ENCODE peak calls at places on chromosomes 6 and 20, in seven cellular contexts. One of them, this sample, is unnamed. For H3K4me1, the result is how much of the 10 kb centered on the place peaks cover.

GRCh38 chr20:36466089-36466488 is 75.2 kb upstream of the MYL9 start:
- DNase-seq in left ventricle myocardium inferior: no peak
- DNase-seq in A549: no peak
- DNase-seq in heart left ventricle: no peak
- DNase-seq in IMR-90: no peak
- DNase-seq in sigmoid colon: no peak
- DNase-seq in uterus: no peak
- DNase-seq in this sample: no peak

GRCh38 chr6:28638915-28639314 is 113.2 kb downstream of the GPX5 start:
- DNase-seq in sigmoid colon: no peak
- DNase-seq in heart left ventricle: no peak
- DNase-seq in uterus: no peak
- DNase-seq in A549: no peak
- DNase-seq in left ventricle myocardium inferior: no peak
- DNase-seq in IMR-90: no peak
- DNase-seq in this sample: no peak

GRCh38 chr6:80440496-80441160 is 334.2 kb downstream of the BCKDHB start:
- DNase-seq in sigmoid colon: no peak
- DNase-seq in uterus: no peak
- DNase-seq in A549: no peak
- DNase-seq in heart left ventricle: no peak
- DNase-seq in left ventricle myocardium inferior: no peak
- DNase-seq in IMR-90: no peak
- DNase-seq in this sample: no peak

GRCh38 chr6:64733433-64733832 is 973.6 kb downstream of the EYS start:
- DNase-seq in sigmoid colon: no peak
- DNase-seq in IMR-90: no peak
- DNase-seq in A549: no peak
- DNase-seq in uterus: no peak
- DNase-seq in left ventricle myocardium inferior: no peak
- DNase-seq in heart left ventricle: no peak
- DNase-seq in this sample: no peak

GRCh38 chr6:131427441-131428051 is 145.5 kb upstream of the ARG1 start:
- DNase-seq in A549: no peak
- DNase-seq in heart left ventricle: no peak
- DNase-seq in left ventricle myocardium inferior: no peak
- DNase-seq in IMR-90: no peak
- DNase-seq in uterus: no peak
- DNase-seq in sigmoid colon: no peak
- DNase-seq in this sample: no peak

GRCh38 chr6:160456214-160456546 is 108.0 kb downstream of the SLC22A3 start:
- DNase-seq in left ventricle myocardium inferior: no peak
- DNase-seq in A549: no peak
- DNase-seq in heart left ventricle: no peak
- DNase-seq in uterus: no peak
- DNase-seq in IMR-90: no peak
- DNase-seq in sigmoid colon: no peak
- DNase-seq in this sample: no peak

GRCh38 chr6:36493859-36494258 is 51.1 kb downstream of the KCTD20 start:
- DNase-seq in uterus: no peak
- DNase-seq in sigmoid colon: no peak
- DNase-seq in IMR-90: no peak
- DNase-seq in heart left ventricle: no peak
- DNase-seq in A549: no peak
- DNase-seq in left ventricle myocardium inferior: no peak
- DNase-seq in this sample: no peak

GRCh38 chr6:42166444-42167141 is 6.6 kb upstream of the GUCA1A start:
- DNase-seq in left ventricle myocardium inferior: peak
- DNase-seq in uterus: peak
- DNase-seq in A549: peak
- DNase-seq in heart left ventricle: peak
- DNase-seq in sigmoid colon: no peak
- DNase-seq in IMR-90: peak
- DNase-seq in this sample: peak

GRCh38 chr20:33664762-33665144 is 2.0 kb upstream of the ACTL10 start:
- DNase-seq in uterus: peak
- DNase-seq in A549: no peak
- DNase-seq in IMR-90: no peak
- DNase-seq in left ventricle myocardium inferior: peak
- DNase-seq in heart left ventricle: no peak
- DNase-seq in sigmoid colon: no peak
- DNase-seq in this sample: no peak

GRCh38 chr20:4453369-4453768 is 268.3 kb upstream of the PRND start:
- DNase-seq in A549: no peak
- DNase-seq in heart left ventricle: no peak
- DNase-seq in sigmoid colon: no peak
- DNase-seq in left ventricle myocardium inferior: no peak
- DNase-seq in uterus: no peak
- DNase-seq in IMR-90: no peak
- DNase-seq in this sample: no peak

GRCh38 chr20:17617868-17618672 is 48.2 kb downstream of the DSTN start:
- DNase-seq in sigmoid colon: peak
- DNase-seq in heart left ventricle: no peak
- DNase-seq in A549: no peak
- DNase-seq in uterus: peak
- DNase-seq in IMR-90: no peak
- DNase-seq in left ventricle myocardium inferior: peak
- DNase-seq in this sample: peak

GRCh38 chr6:41836660-41837052 is 49.2 kb downstream of the TOMM6 start:
- DNase-seq in A549: no peak
- DNase-seq in left ventricle myocardium inferior: no peak
- DNase-seq in IMR-90: peak
- DNase-seq in sigmoid colon: no peak
- DNase-seq in uterus: no peak
- DNase-seq in heart left ventricle: no peak
- DNase-seq in this sample: no peak

GRCh38 chr20:48187891-48188290 is 402.6 kb upstream of the SULF2 start:
- DNase-seq in uterus: no peak
- DNase-seq in left ventricle myocardium inferior: no peak
- DNase-seq in sigmoid colon: no peak
- DNase-seq in A549: no peak
- DNase-seq in IMR-90: peak
- DNase-seq in heart left ventricle: no peak
- DNase-seq in this sample: peak

GRCh38 chr6:42616716-42617115 is 52.9 kb downstream of the UBR2 start:
- DNase-seq in heart left ventricle: no peak
- DNase-seq in uterus: no peak
- DNase-seq in A549: no peak
- DNase-seq in sigmoid colon: no peak
- DNase-seq in left ventricle myocardium inferior: no peak
- DNase-seq in IMR-90: peak
- DNase-seq in this sample: no peak

GRCh38 chr6:133241901-133242760 is 974 bp downstream of the EYA4 start:
- DNase-seq in left ventricle myocardium inferior: peak
- DNase-seq in IMR-90: peak
- DNase-seq in A549: no peak
- DNase-seq in sigmoid colon: peak
- DNase-seq in heart left ventricle: peak
- DNase-seq in uterus: no peak
- DNase-seq in this sample: no peak

GRCh38 chr6:12545837-12546658 is 170.5 kb upstream of the PHACTR1 start:
- DNase-seq in left ventricle myocardium inferior: no peak
- DNase-seq in heart left ventricle: no peak
- DNase-seq in IMR-90: peak
- DNase-seq in uterus: no peak
- DNase-seq in sigmoid colon: no peak
- DNase-seq in A549: peak
- DNase-seq in this sample: no peak

GRCh38 chr6:113596477-113596876 is 260.7 kb upstream of the MARCKS start:
- DNase-seq in uterus: no peak
- DNase-seq in IMR-90: no peak
- DNase-seq in sigmoid colon: no peak
- DNase-seq in left ventricle myocardium inferior: no peak
- DNase-seq in heart left ventricle: no peak
- DNase-seq in A549: no peak
- DNase-seq in this sample: no peak

GRCh38 chr6:133701633-133702331 is 187.1 kb upstream of the TCF21 start:
- DNase-seq in uterus: no peak
- DNase-seq in heart left ventricle: peak
- DNase-seq in left ventricle myocardium inferior: peak
- DNase-seq in IMR-90: peak
- DNase-seq in sigmoid colon: no peak
- DNase-seq in A549: no peak
- DNase-seq in this sample: no peak

GRCh38 chr20:2563116-2563515 is 26.7 kb downstream of the TMC2 start:
- DNase-seq in uterus: no peak
- DNase-seq in A549: no peak
- DNase-seq in heart left ventricle: no peak
- DNase-seq in sigmoid colon: no peak
- DNase-seq in IMR-90: no peak
- DNase-seq in left ventricle myocardium inferior: no peak
- DNase-seq in this sample: no peak

DNA sequence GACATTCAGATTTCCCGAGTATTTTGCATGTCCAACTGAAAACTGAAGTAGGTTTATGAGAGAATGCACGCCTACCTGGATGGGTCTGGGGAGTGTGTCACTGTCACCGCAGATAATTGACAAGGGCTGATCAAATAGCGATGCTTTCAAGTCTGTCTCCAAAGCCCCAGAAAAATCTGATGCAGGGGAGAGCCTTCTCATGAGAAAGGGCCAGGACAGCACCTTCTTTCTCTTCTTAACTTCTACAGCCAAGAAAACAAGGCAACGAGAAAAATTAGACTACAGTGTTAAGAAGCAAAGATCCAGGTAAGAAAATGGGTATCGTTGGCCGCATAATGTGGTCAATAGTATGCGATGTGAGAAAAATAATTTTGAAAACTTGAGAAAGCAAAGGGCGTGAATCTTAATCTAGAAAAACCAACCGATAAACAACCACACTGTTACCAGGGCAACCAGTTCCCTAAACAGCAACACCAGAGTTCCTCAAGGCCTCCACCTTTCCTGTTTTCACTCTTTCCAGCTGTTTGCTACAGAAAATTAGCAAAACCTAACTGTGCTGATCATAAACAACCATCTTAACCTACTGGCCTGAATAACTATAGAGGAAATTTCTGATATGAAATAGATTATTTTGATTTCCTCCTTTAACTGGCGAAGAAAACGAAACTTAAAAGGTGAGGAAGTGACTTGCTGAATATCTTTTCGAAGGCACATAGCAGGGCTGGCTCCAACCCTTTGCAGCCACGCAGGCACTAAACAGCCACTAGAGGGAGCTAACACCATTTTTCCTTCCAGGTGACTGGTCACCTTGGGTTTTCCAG is 2.6 kb downstream of the TAGAP start:
- DNase-seq in uterus: peak
- DNase-seq in IMR-90: peak
- DNase-seq in left ventricle myocardium inferior: no peak
- DNase-seq in sigmoid colon: peak
- DNase-seq in A549: peak
- DNase-seq in heart left ventricle: no peak
- DNase-seq in this sample: no peak
- H3K4me3 ChIP-seq in uterus: no peak
- H3K4me3 ChIP-seq in IMR-90: no peak
- H3K4me3 ChIP-seq in left ventricle myocardium inferior: peak
- H3K4me3 ChIP-seq in sigmoid colon: peak
- H3K4me3 ChIP-seq in A549: no peak
- H3K4me3 ChIP-seq in heart left ventricle: no peak
- H3K4me3 ChIP-seq in this sample: no peak

GRCh38 chr6:1834641-1835516 is 225.2 kb downstream of the FOXC1 start:
- DNase-seq in uterus: no peak
- DNase-seq in A549: no peak
- DNase-seq in left ventricle myocardium inferior: no peak
- DNase-seq in heart left ventricle: no peak
- DNase-seq in IMR-90: no peak
- DNase-seq in sigmoid colon: no peak
- DNase-seq in this sample: no peak
- H3K4me1 ChIP-seq in uterus: under half
- H3K4me1 ChIP-seq in A549: under half
- H3K4me1 ChIP-seq in left ventricle myocardium inferior: under half
- H3K4me1 ChIP-seq in heart left ventricle: under half
- H3K4me1 ChIP-seq in IMR-90: under half
- H3K4me1 ChIP-seq in sigmoid colon: under half
- H3K4me1 ChIP-seq in this sample: under half

DNA sequence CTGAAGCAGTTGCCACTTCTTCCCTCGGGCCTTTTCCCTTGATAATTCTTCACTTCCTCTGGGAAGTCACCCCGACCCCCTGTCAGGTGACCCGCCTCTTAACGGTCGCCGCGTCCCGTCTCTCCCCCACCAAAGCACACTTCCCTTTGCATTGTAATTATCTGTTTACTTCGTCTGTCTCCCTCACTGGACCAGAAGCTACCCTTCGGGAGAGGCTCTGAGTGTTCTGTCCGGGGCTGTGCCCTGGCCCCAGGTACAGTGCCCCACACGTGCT is 771 bp upstream of the SNAI1 start:
- DNase-seq in heart left ventricle: no peak
- DNase-seq in IMR-90: no peak
- DNase-seq in uterus: no peak
- DNase-seq in A549: no peak
- DNase-seq in sigmoid colon: no peak
- DNase-seq in left ventricle myocardium inferior: no peak
- DNase-seq in this sample: no peak
- H3K27ac ChIP-seq in heart left ventricle: peak
- H3K27ac ChIP-seq in IMR-90: no peak
- H3K27ac ChIP-seq in uterus: peak
- H3K27ac ChIP-seq in A549: peak
- H3K27ac ChIP-seq in sigmoid colon: peak
- H3K27ac ChIP-seq in left ventricle myocardium inferior: peak
- H3K27ac ChIP-seq in this sample: no peak

GRCh38 chr6:166530211-166531045 is 56.0 kb downstream of the RAMACL start:
- DNase-seq in uterus: no peak
- DNase-seq in left ventricle myocardium inferior: no peak
- DNase-seq in heart left ventricle: no peak
- DNase-seq in A549: peak
- DNase-seq in IMR-90: no peak
- DNase-seq in sigmoid colon: no peak
- DNase-seq in this sample: no peak

GRCh38 chr6:166529571-166529970 is 56.9 kb downstream of the RAMACL start:
- DNase-seq in left ventricle myocardium inferior: no peak
- DNase-seq in A549: no peak
- DNase-seq in uterus: no peak
- DNase-seq in sigmoid colon: no peak
- DNase-seq in IMR-90: peak
- DNase-seq in heart left ventricle: no peak
- DNase-seq in this sample: no peak

GRCh38 chr6:166533205-166533824 is 53.2 kb downstream of the RAMACL start:
- DNase-seq in sigmoid colon: no peak
- DNase-seq in IMR-90: no peak
- DNase-seq in uterus: no peak
- DNase-seq in heart left ventricle: no peak
- DNase-seq in left ventricle myocardium inferior: no peak
- DNase-seq in A549: no peak
- DNase-seq in this sample: no peak

GRCh38 chr6:166534658-166535406 is 51.6 kb downstream of the RAMACL start:
- DNase-seq in uterus: no peak
- DNase-seq in sigmoid colon: no peak
- DNase-seq in A549: no peak
- DNase-seq in left ventricle myocardium inferior: no peak
- DNase-seq in heart left ventricle: no peak
- DNase-seq in IMR-90: no peak
- DNase-seq in this sample: no peak

DNA sequence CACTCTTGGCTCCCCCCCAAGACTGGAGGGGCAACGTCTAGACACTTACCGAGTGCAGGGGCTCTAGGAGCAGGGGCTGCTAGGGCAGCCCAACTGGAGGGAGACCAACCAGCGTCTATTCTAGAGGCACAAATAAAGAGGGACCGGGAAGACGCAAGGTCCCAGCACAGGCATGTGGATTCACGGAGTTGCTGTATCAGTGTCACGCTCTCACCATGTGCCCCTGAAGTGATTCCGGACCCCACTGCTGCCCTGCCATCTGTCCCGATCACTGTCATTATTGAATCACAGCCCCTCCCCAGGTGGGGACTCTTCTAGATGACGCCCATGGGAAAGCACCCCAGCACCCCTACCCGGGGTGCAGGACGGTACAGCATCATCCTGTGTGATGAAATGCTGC is 54.2 kb downstream of the RAMACL start:
- DNase-seq in A549: no peak
- DNase-seq in IMR-90: no peak
- DNase-seq in heart left ventricle: no peak
- DNase-seq in left ventricle myocardium inferior: no peak
- DNase-seq in sigmoid colon: no peak
- DNase-seq in uterus: no peak
- DNase-seq in this sample: no peak
- H3K4me3 ChIP-seq in A549: no peak
- H3K4me3 ChIP-seq in IMR-90: no peak
- H3K4me3 ChIP-seq in heart left ventricle: no peak
- H3K4me3 ChIP-seq in left ventricle myocardium inferior: no peak
- H3K4me3 ChIP-seq in sigmoid colon: no peak
- H3K4me3 ChIP-seq in uterus: no peak
- H3K4me3 ChIP-seq in this sample: no peak